ENCODE peak calls at places on chromosomes 12 and 14, in eight cellular contexts. J, M, X, T, S, F, Z and O are unnamed samples.

GRCh38 chr14:23439107-23439835 is 3.8 kb upstream of the MYH7 start:
- DNase-seq in J (peak; percentile 1), M (no peak), X (no peak), T (no peak), S (no peak), F (no peak), Z (no peak), O (no peak)

GRCh38 chr12:52391618-52392002 is 6.2 kb upstream of the KRT84 start:
- DNase-seq in J (peak; percentile 40), M (no peak), X (no peak), T (no peak), S (peak; percentile 35), F (no peak), Z (peak; percentile 33), O (no peak)

GRCh38 chr14:22850944-22851790 is 14.8 kb downstream of the MMP14 start:
- DNase-seq in J (peak; percentile 88), M (no peak), X (peak; percentile 84), T (peak; percentile 94), S (peak; percentile 94), F (peak; percentile 73), Z (peak; percentile 95), O (no peak)

GRCh38 chr12:57158665-57159064 is 11.2 kb upstream of the LRP1-AS start:
- DNase-seq in J (no peak), M (no peak), X (no peak), T (no peak), S (no peak), F (no peak), Z (no peak), O (no peak)

GRCh38 chr12:65556676-65557424 is 267.4 kb upstream of the HMGA2 start:
- DNase-seq in J (peak; percentile 83), M (peak; percentile 36), X (peak; percentile 60), T (peak; percentile 86), S (peak; percentile 70), F (peak; percentile 70), Z (peak; percentile 87), O (peak; percentile 52)

GRCh38 chr14:21723431-21724045 is 49.9 kb upstream of the OR4E1 start:
- DNase-seq in J (no peak), M (no peak), X (no peak), T (no peak), S (no peak), F (peak; percentile 10), Z (peak; percentile 24), O (no peak)

GRCh38 chr12:92055877-92056276 is 89.8 kb downstream of the BTG1 start:
- DNase-seq in J (peak; percentile 23), M (no peak), X (no peak), T (no peak), S (no peak), F (no peak), Z (no peak), O (no peak)

GRCh38 chr12:42568952-42569916 is 20.3 kb downstream of the PRICKLE1 start:
- DNase-seq in J (no peak), M (no peak), X (no peak), T (peak; percentile 32), S (no peak), F (peak; percentile 32), Z (peak; percentile 78), O (no peak)

GRCh38 chr14:103576371-103577024 is 13.7 kb downstream of the COA8 start:
- DNase-seq in J (peak; percentile 74), M (no peak), X (peak; percentile 91), T (peak; percentile 73), S (peak; percentile 84), F (no peak), Z (peak; percentile 92), O (no peak)

GRCh38 chr12:100953677-100954076 is 159.1 kb downstream of the ANO4 start:
- DNase-seq in J (no peak), M (no peak), X (no peak), T (no peak), S (no peak), F (no peak), Z (no peak), O (no peak)

GRCh38 chr12:2813573-2814185 is 1.2 kb downstream of the ITFG2 start:
- DNase-seq in J (no peak), M (no peak), X (peak; percentile 34), T (peak; percentile 69), S (no peak), F (peak; percentile 83), Z (peak; percentile 75), O (no peak)

GRCh38 chr12:65881348-65881961 is 57.2 kb downstream of the HMGA2 start:
- DNase-seq in J (no peak), M (no peak), X (peak; percentile 37), T (no peak), S (peak; percentile 49), F (no peak), Z (peak; percentile 90), O (no peak)

GRCh38 chr12:130809791-130810190 is 29.3 kb downstream of the STX2 start:
- DNase-seq in J (no peak), M (no peak), X (no peak), T (no peak), S (no peak), F (no peak), Z (no peak), O (no peak)

GRCh38 chr12:10501031-10501430 is 4.7 kb upstream of the EIF2S3B start:
- DNase-seq in J (no peak), M (no peak), X (no peak), T (no peak), S (no peak), F (no peak), Z (peak; percentile 30), O (no peak)

GRCh38 chr14:80629606-80630005 is 311.9 kb downstream of the CEP128 start:
- DNase-seq in J (no peak), M (no peak), X (no peak), T (no peak), S (no peak), F (no peak), Z (no peak), O (no peak)

GRCh38 chr14:95493503-95493902 is 22.9 kb downstream of the SYNE3 start:
- DNase-seq in J (no peak), M (no peak), X (no peak), T (no peak), S (no peak), F (no peak), Z (no peak), O (no peak)

GRCh38 chr12:9115731-9116689 is at the start of gene A2M:
- DNase-seq in J (no peak), M (no peak), X (no peak), T (no peak), S (peak; percentile 51), F (no peak), Z (peak; percentile 8), O (no peak)

GRCh38 chr12:121536929-121537813 is 43.7 kb downstream of the KDM2B start:
- DNase-seq in J (peak; percentile 88), M (peak; percentile 79), X (peak; percentile 65), T (no peak), S (peak; percentile 79), F (peak; percentile 93), Z (peak; percentile 76), O (peak; percentile 68)

GRCh38 chr12:107415066-107415465 is 270.5 kb upstream of the PWP1 start:
- DNase-seq in J (no peak), M (no peak), X (no peak), T (peak; percentile 70), S (no peak), F (no peak), Z (no peak), O (no peak)
- TF ChIP-seq CTCF in J (no peak), M (no peak), X (no peak), T (peak; percentile 38), S (no peak), F (no peak), Z (no peak), O (no peak)

DNA sequence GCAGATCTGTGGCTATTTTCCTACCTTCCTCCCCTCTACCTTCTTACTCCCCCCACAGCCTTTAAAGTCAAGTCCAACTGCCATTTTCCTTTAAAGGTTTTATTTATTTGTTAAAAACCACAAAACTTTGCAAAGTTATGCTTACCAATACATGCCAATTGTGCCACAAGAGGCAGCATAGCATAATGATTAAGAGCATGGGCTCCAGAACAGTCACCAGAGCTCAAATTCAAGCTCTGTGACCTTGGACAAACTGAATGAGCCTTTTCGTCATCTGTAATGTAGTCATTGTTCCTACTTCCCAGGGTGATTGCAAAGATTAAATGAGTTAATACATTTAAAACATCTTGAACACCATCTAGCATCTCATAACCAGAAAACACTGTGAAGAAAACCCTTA is 13.0 kb upstream of the FMNL3 start:
- DNase-seq in J (no peak), M (no peak), X (no peak), T (no peak), S (no peak), F (no peak), Z (peak; percentile 23), O (no peak)
- TF ChIP-seq CTCF in J (no peak), M (no peak), X (no peak), T (no peak), S (no peak), F (no peak), Z (peak; percentile 24), O (no peak)

GRCh38 chr14:85195872-85196477 is 334.0 kb upstream of the FLRT2 start:
- DNase-seq in J (no peak), M (no peak), X (no peak), T (peak; percentile 5), S (no peak), F (no peak), Z (peak; percentile 43), O (no peak)
- TF ChIP-seq CTCF in J (peak; percentile 20), M (no peak), X (no peak), T (peak; percentile 69), S (no peak), F (no peak), Z (peak; percentile 69), O (peak; percentile 37)

GRCh38 chr14:82855912-82856381 is 1322.3 kb upstream of the SEL1L start:
- DNase-seq in J (no peak), M (no peak), X (no peak), T (no peak), S (no peak), F (peak; percentile 6), Z (peak; percentile 37), O (no peak)
- TF ChIP-seq CTCF in J (no peak), M (no peak), X (no peak), T (peak; percentile 8), S (no peak), F (no peak), Z (peak; percentile 9), O (no peak)

GRCh38 chr12:15997910-15998309 is 86.8 kb downstream of the DERA start:
- DNase-seq in J (no peak), M (no peak), X (no peak), T (no peak), S (no peak), F (no peak), Z (no peak), O (no peak)

GRCh38 chr12:15995801-15996200 is 84.7 kb downstream of the DERA start:
- DNase-seq in J (no peak), M (no peak), X (no peak), T (no peak), S (no peak), F (no peak), Z (no peak), O (no peak)

GRCh38 chr12:15996948-15997347 is 85.8 kb downstream of the DERA start:
- DNase-seq in J (no peak), M (no peak), X (no peak), T (no peak), S (no peak), F (no peak), Z (no peak), O (no peak)

DNA sequence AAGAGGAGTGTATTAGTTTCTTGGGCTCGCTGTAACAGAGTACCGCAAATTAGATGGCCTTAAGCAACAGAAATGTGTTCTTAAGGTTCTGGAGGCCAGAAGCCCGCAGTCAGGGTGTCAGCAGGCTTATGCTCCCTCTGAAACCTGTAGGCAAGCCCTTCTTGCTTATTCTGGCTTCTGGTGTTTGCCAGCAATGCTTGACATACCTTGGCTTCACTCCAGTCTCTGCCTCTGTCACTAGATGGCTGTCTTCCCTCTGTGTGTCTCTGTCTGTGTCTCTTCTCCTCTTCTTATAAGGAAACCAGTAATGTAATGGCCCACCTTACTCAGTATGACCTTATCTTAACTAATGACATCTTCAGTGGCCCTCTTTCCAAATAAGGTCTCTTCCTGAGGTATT is 85.1 kb downstream of the DERA start:
- DNase-seq in J (no peak), M (no peak), X (no peak), T (peak; percentile 46), S (no peak), F (no peak), Z (peak; percentile 60), O (no peak)
- TF ChIP-seq CTCF in J (no peak), M (no peak), X (no peak), T (peak; percentile 33), S (no peak), F (no peak), Z (peak; percentile 11), O (no peak)